ENCODE peak calls at places on chromosomes 12 and 14, in four cellular contexts. X, H, A and B are unnamed samples.

GRCh38 chr14:40697221-40697620 is 909.5 kb upstream of the LRFN5 start:
- DNase-seq in X (no peak), A (no peak), H (no peak), B (no peak)

GRCh38 chr14:50402965-50403364 is 6.3 kb upstream of the CDKL1 start:
- DNase-seq in H (no peak), X (no peak), A (no peak), B (no peak)

GRCh38 chr14:85572845-85573244 is 42.9 kb downstream of the FLRT2 start:
- DNase-seq in H (no peak), X (no peak), A (no peak), B (peak)

GRCh38 chr14:82710257-82710841 is 1176.7 kb upstream of the SEL1L start:
- DNase-seq in H (peak), X (peak), A (peak), B (peak)

GRCh38 chr12:5438671-5439200 is 6.8 kb downstream of the NTF3 start:
- DNase-seq in X (no peak), A (no peak), H (no peak), B (peak)

GRCh38 chr14:81323621-81324400 is 76.3 kb downstream of the STON2 start:
- DNase-seq in X (no peak), A (peak), H (peak), B (no peak)

GRCh38 chr14:32985881-32986280 is 47.2 kb downstream of the NPAS3 start:
- DNase-seq in H (no peak), A (no peak), X (no peak), B (no peak)

GRCh38 chr12:131280426-131280825 is 326.7 kb downstream of the ADGRD1 start:
- DNase-seq in H (no peak), X (no peak), A (no peak), B (no peak)

GRCh38 chr12:105267711-105268110 is 31.7 kb upstream of the APPL2 start:
- DNase-seq in H (no peak), X (no peak), A (no peak), B (no peak)

GRCh38 chr14:36134026-36134425 is 42.5 kb downstream of the PTCSC3 start:
- DNase-seq in A (no peak), H (no peak), X (no peak), B (no peak)

GRCh38 chr12:112294793-112295192 is 87.4 kb downstream of the HECTD4 start:
- DNase-seq in X (no peak), H (no peak), A (no peak), B (peak)

GRCh38 chr14:97408937-97409860 is 612.0 kb downstream of the VRK1 start:
- DNase-seq in H (no peak), A (no peak), X (no peak), B (no peak)

GRCh38 chr12:72075401-72075800 is 136.8 kb downstream of the TPH2 start:
- DNase-seq in A (no peak), X (peak), H (no peak), B (no peak)

GRCh38 chr12:90174198-90174510 is 465.5 kb upstream of the ATP2B1 start:
- DNase-seq in A (no peak), H (no peak), X (no peak), B (no peak)

GRCh38 chr14:76293221-76293620 is 82.7 kb upstream of the ESRRB start:
- DNase-seq in X (no peak), H (no peak), A (no peak), B (no peak)

GRCh38 chr14:69429643-69430042 is 31.2 kb downstream of the SLC39A9 start:
- DNase-seq in X (no peak), H (no peak), A (no peak), B (no peak)

GRCh38 chr12:109763201-109763841 is 49.7 kb downstream of the FAM222A start:
- DNase-seq in H (no peak), X (no peak), A (no peak), B (peak)

GRCh38 chr14:94113908-94114588 is 3.5 kb downstream of the IFI27 start:
- DNase-seq in H (no peak), X (no peak), A (no peak), B (no peak)

GRCh38 chr12:120181991-120182631 is 12.4 kb downstream of the GCN1 start:
- DNase-seq in H (no peak), X (no peak), A (no peak), B (peak)

GRCh38 chr14:71371711-71372396 is 464.6 kb downstream of the PCNX1 start:
- DNase-seq in H (no peak), X (no peak), A (no peak), B (peak)

GRCh38 chr14:90091393-90091792 is 29.6 kb downstream of the KCNK13 start:
- DNase-seq in H (no peak), X (peak), A (peak), B (peak)

GRCh38 chr14:47917344-47917954 is 242.0 kb upstream of the MDGA2 start:
- DNase-seq in X (peak), H (peak), A (peak), B (no peak)

GRCh38 chr14:48586099-48586498 is 910.7 kb upstream of the MDGA2 start:
- DNase-seq in A (no peak), H (no peak), X (no peak), B (no peak)

GRCh38 chr14:92287987-92288386 is 35.0 kb upstream of the SLC24A4 start:
- DNase-seq in X (no peak), A (no peak), H (no peak), B (no peak)

GRCh38 chr14:40987481-40987880 is 619.2 kb upstream of the LRFN5 start:
- DNase-seq in H (no peak), A (no peak), X (no peak), B (no peak)

GRCh38 chr14:68141531-68142088 is 322.0 kb downstream of the RAD51B start:
- DNase-seq in A (no peak), H (no peak), X (no peak), B (peak)

GRCh38 chr12:121534495-121535148 is 46.2 kb downstream of the KDM2B start:
- DNase-seq in H (peak), A (no peak), X (no peak), B (no peak)

GRCh38 chr12:26205946-26206345 is 10.6 kb downstream of the SSPN start:
- DNase-seq in H (no peak), X (no peak), A (no peak), B (no peak)

GRCh38 chr12:98893601-98894411 is 248.7 kb downstream of the APAF1 start:
- DNase-seq in A (peak), X (no peak), H (no peak), B (no peak)

GRCh38 chr14:80005561-80005960 is 205.7 kb downstream of the DIO2 start:
- DNase-seq in H (no peak), A (peak), X (no peak), B (no peak)

GRCh38 chr14:94127330-94127729 is 2.1 kb downstream of the IFI27L2 start:
- DNase-seq in X (no peak), H (no peak), A (no peak), B (no peak)

GRCh38 chr12:21828111-21828775 is 53.7 kb upstream of the KCNJ8 start:
- DNase-seq in A (no peak), X (no peak), H (no peak), B (peak)

GRCh38 chr12:62304560-62304959 is 44.4 kb downstream of the USP15 start:
- DNase-seq in A (no peak), H (no peak), X (no peak), B (no peak)

GRCh38 chr12:40300490-40300889 is 75.7 kb downstream of the LRRK2 start:
- DNase-seq in A (no peak), X (no peak), H (no peak), B (peak)

GRCh38 chr12:65902504-65902903 is 78.2 kb downstream of the HMGA2 start:
- DNase-seq in H (no peak), A (no peak), X (no peak), B (peak)

GRCh38 chr14:55221968-55222367 is 30.6 kb upstream of the DLGAP5 start:
- DNase-seq in X (no peak), A (no peak), H (no peak), B (no peak)

GRCh38 chr14:68657300-68658028 is 135.4 kb downstream of the ZFP36L1 start:
- DNase-seq in H (no peak), X (no peak), A (no peak), B (no peak)

GRCh38 chr14:86311151-86311550 is 781.2 kb downstream of the FLRT2 start:
- DNase-seq in X (no peak), A (no peak), H (no peak), B (no peak)

GRCh38 chr12:30437616-30438015 is 258.1 kb downstream of the IPO8 start:
- DNase-seq in H (no peak), X (no peak), A (no peak), B (peak)

GRCh38 chr12:122471324-122472226 is 29.2 kb downstream of the ZCCHC8 start:
- DNase-seq in X (peak), A (peak), H (no peak), B (peak)